ENCODE peak calls at places on chromosome 13, in four cellular contexts. F is aorta, H is heart right ventricle, M is gastrocnemius medialis. I is an unnamed sample. For H3K9me3, the result is how much of the 10 kb centered on the place peaks cover.

GRCh38 chr13:46475586-46475991 is 77.4 kb upstream of the LRCH1 start:
- DNase-seq in F (no peak), M (no peak), H (no peak), I (no peak)

GRCh38 chr13:73428137-73428536 is 369.3 kb downstream of the KLF5 start:
- DNase-seq in M (no peak), H (no peak), F (no peak), I (no peak)

GRCh38 chr13:72849571-72849970 is 67.6 kb downstream of the PIBF1 start:
- DNase-seq in M (no peak), H (no peak), F (no peak), I (no peak)

GRCh38 chr13:73355134-73355533 is 296.3 kb downstream of the KLF5 start:
- DNase-seq in M (no peak), H (no peak), F (no peak), I (no peak)

GRCh38 chr13:55199132-55199531 is 1941.6 kb upstream of the PRR20A start:
- DNase-seq in F (no peak), H (no peak), M (no peak), I (no peak)

GRCh38 chr13:106986033-106986484 is 418.1 kb upstream of the ARGLU1 start:
- DNase-seq in F (no peak), M (no peak), H (no peak), I (no peak)

GRCh38 chr13:75178436-75178835 is 303.5 kb downstream of the TBC1D4 start:
- DNase-seq in F (no peak), M (no peak), H (no peak), I (no peak)

GRCh38 chr13:84641491-84641890 is 759.2 kb upstream of the SLITRK1 start:
- DNase-seq in F (no peak), M (no peak), H (no peak), I (no peak)

GRCh38 chr13:59750860-59751259 is 412.9 kb downstream of the DIAPH3 start:
- DNase-seq in M (no peak), F (no peak), H (no peak), I (no peak)

GRCh38 chr13:41916173-41916954 is 44.5 kb downstream of the VWA8 start:
- DNase-seq in M (no peak), F (no peak), H (no peak), I (no peak)

GRCh38 chr13:113915012-113915763 is 51.3 kb upstream of the GAS6 start:
- DNase-seq in F (no peak), M (no peak), H (no peak), I (no peak)

GRCh38 chr13:74556002-74556551 is 421.9 kb upstream of the KLF12 start:
- DNase-seq in M (no peak), H (no peak), F (no peak), I (no peak)

GRCh38 chr13:74770361-74770760 is 636.2 kb upstream of the KLF12 start:
- DNase-seq in F (no peak), M (no peak), H (no peak), I (no peak)

GRCh38 chr13:102311901-102312300 is 89.9 kb downstream of the FGF14 start:
- DNase-seq in H (no peak), F (no peak), M (no peak), I (no peak)

GRCh38 chr13:26047040-26047439 is 4.8 kb downstream of the SHISA2 start:
- DNase-seq in M (no peak), F (no peak), H (no peak), I (no peak)
- H3K4me3 ChIP-seq in M (no peak), F (no peak), H (no peak), I (no peak)

DNA sequence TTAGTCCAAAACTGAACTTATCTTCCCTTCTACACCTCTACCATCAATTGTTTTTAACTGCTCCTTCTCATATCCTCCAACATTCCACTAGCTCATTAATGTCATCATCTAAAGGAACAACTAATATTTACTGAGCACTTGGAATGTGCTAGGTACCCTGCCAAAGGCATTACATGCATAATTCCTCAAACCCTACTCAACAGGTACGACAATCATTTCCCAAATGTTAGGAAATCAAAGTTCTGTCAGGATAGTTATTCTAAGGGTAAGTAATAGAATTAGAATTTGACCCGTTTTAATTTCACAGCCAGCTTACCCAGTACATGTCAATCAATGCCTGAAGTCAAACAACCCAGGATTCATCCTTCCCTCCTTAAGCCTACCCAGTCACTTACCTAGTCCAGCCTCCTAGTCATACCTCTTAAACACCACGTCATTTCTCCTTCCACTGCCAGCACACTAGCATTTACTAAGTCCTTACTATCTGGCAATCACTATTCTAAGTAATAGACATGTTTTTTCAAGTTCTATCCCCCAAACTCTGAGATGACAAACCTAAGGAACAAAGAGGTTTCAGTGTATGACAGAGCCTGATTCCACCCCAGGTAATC is 2.4 kb downstream of the LNX2 start:
- DNase-seq in M (no peak), F (no peak), H (no peak), I (no peak)
- H3K27ac ChIP-seq in M (no peak), F (no peak), H (no peak), I (peak)

GRCh38 chr13:94722596-94722995 is 10.3 kb upstream of the SOX21 start:
- DNase-seq in M (no peak), F (no peak), H (no peak), I (no peak)
- H3K9me3 ChIP-seq in M (under half), F (under half), H (under half), I (under half)

DNA sequence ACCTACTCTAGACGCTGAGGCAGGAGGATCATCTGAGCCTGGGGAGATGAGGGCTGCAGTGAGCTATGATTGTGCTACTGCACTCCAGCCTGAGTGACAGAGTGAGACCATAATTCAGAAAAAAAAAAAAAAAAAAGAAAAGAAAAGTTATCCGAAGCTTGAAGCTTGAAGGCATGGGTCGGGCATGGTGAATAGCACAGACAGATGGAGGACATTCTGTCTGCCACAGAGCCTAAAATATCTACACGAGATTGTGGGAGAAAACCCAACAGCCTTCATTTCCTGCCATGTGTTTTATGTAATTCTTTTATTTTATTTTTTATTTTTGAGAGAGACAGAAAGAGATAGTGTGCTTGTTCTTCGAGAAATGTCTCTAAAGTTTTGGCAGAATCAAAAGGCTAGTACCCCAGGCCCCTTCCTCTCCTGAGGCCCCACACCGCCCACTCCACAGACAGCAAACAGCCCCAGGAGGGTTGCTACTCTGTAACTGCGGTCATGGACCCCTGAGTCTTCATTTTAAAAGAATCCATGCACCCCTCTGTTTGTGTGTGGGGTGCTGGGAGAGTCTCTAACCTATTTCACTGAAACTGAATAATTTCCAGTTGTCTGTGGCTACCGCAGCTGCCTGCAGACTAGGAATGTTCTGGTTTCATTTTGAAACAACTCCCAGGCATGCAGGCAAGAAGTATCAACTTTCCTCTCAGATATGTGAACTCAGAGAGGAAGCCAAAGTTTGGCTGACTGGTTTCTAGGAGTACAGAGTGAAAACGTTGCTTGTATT is 38.4 kb upstream of the RCBTB2 start:
- DNase-seq in F (no peak), H (no peak), M (peak), I (no peak)
- H3K4me3 ChIP-seq in F (peak), H (no peak), M (peak), I (no peak)

GRCh38 chr13:33347866-33348265 is 62.3 kb upstream of the STARD13 start:
- DNase-seq in M (no peak), H (no peak), F (no peak), I (no peak)
- H3K27ac ChIP-seq in M (no peak), H (peak), F (peak), I (no peak)

DNA sequence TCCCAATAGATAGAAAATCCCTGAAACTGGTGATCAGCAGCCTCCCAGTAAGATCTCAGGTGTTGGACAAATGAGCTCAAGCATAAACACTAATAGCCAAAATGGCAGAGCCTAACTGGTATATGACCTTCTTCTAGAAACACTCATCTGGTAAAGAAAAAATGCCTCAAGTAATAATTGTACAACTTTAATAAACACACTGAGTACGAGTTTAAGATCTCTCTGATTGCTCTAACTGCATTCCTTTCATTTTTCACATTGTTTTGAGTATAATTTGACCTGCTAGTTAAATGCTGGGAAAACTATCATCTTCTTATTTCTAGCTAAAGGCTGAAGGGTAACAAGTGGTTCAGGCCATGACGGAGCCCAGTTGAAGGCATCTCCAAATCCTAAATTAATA is 2009.5 kb upstream of the PCDH20 start:
- DNase-seq in M (no peak), F (no peak), H (no peak), I (no peak)
- H3K9me3 ChIP-seq in M (under half), F (under half), H (under half), I (under half)

GRCh38 chr13:30700364-30700763 is 35.0 kb upstream of the ALOX5AP start:
- DNase-seq in M (no peak), H (no peak), F (no peak), I (no peak)

GRCh38 chr13:30698488-30699005 is 36.8 kb upstream of the ALOX5AP start:
- DNase-seq in H (no peak), F (no peak), M (no peak), I (no peak)

GRCh38 chr13:30697177-30697953 is 38.0 kb upstream of the ALOX5AP start:
- DNase-seq in M (no peak), H (no peak), F (no peak), I (no peak)

GRCh38 chr13:30696278-30697176 is 38.8 kb upstream of the ALOX5AP start:
- DNase-seq in F (no peak), H (no peak), M (no peak), I (no peak)

DNA sequence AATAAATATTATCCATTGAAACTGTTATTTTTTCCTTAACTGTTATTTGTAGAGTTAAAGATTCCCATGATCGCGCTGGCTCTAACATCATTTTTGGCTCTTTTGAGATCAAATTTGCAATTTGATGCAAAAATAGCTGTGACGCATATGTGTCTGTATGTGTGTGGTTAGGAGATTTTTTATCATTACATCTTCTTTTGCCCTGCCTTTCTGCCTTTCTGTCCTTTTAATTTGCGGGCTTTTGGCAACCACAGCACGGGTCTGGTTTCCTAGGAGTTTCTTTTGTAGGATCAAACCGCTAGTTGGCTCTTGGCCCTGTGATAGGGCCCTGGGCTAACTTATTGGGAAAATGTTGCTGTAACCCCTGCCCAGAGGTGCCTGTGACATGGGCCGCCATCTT is 37.3 kb upstream of the ALOX5AP start:
- DNase-seq in H (no peak), M (no peak), F (no peak), I (no peak)
- H3K4me3 ChIP-seq in H (no peak), M (no peak), F (no peak), I (no peak)

I was measured in RWPE2.